ENCODE peak calls at places on chromosomes 2 and 18, in nine cellular contexts. D, W, L, J, E, S, T, F and Q are unnamed samples.

GRCh38 chr2:200179201-200179600 is 127.3 kb upstream of the SPATS2L start:
- DNase-seq in E (no peak), T (no peak), J (no peak), D (no peak), S (no peak), L (no peak), F (no peak), W (no peak), Q (no peak)

GRCh38 chr2:11775384-11775783 is 29.0 kb downstream of the LPIN1 start:
- DNase-seq in S (no peak), D (no peak), E (no peak), J (peak; percentile 78), T (no peak), F (no peak), L (no peak), W (peak; percentile 47), Q (no peak)

GRCh38 chr2:19474128-19474527 is 115.7 kb upstream of the OSR1 start:
- DNase-seq in W (peak; percentile 79), T (no peak), S (no peak), J (peak; percentile 63), D (peak; percentile 24), L (peak; percentile 16), E (no peak), F (no peak), Q (no peak)

GRCh38 chr2:56687169-56687568 is 503.4 kb downstream of the CCDC85A start:
- DNase-seq in E (no peak), W (no peak), J (no peak), F (no peak), D (no peak), L (no peak), T (no peak), S (no peak), Q (no peak)

GRCh38 chr18:8354304-8354703 is 254.9 kb upstream of the RAB12 start:
- DNase-seq in D (no peak), F (no peak), S (no peak), L (no peak), T (no peak), J (no peak), E (no peak), W (no peak), Q (no peak)

GRCh38 chr2:169572189-169572588 is 1.5 kb downstream of the FASTKD1 start:
- DNase-seq in D (no peak), L (no peak), J (no peak), F (no peak), W (no peak), E (no peak), S (no peak), T (no peak), Q (no peak)

GRCh38 chr2:96260404-96261260 is 5.2 kb downstream of the TMEM127 start:
- DNase-seq in E (no peak), D (no peak), W (peak; percentile 29), F (peak; percentile 63), L (peak; percentile 74), S (peak; percentile 32), T (peak; percentile 69), J (peak; percentile 95), Q (peak; percentile 15)

GRCh38 chr2:231297108-231297908 is 98.2 kb upstream of the B3GNT7 start:
- DNase-seq in W (no peak), D (peak; percentile 30), E (peak; percentile 56), J (peak; percentile 74), S (peak; percentile 63), F (peak; percentile 40), T (peak; percentile 72), L (peak; percentile 68), Q (peak; percentile 71)

GRCh38 chr2:108370080-108370479 is 7.7 kb upstream of the SULT1C4 start:
- DNase-seq in S (no peak), W (no peak), F (no peak), L (no peak), D (no peak), E (no peak), T (no peak), J (no peak), Q (no peak)

GRCh38 chr2:56681659-56682396 is 498.0 kb downstream of the CCDC85A start:
- DNase-seq in D (no peak), L (no peak), S (no peak), J (peak; percentile 43), F (no peak), T (no peak), W (no peak), E (no peak), Q (no peak)

GRCh38 chr18:55275042-55275897 is 312.7 kb downstream of the TCF4 start:
- DNase-seq in D (no peak), J (peak; percentile 91), F (no peak), T (no peak), E (no peak), W (no peak), L (no peak), S (no peak), Q (no peak)

DNA sequence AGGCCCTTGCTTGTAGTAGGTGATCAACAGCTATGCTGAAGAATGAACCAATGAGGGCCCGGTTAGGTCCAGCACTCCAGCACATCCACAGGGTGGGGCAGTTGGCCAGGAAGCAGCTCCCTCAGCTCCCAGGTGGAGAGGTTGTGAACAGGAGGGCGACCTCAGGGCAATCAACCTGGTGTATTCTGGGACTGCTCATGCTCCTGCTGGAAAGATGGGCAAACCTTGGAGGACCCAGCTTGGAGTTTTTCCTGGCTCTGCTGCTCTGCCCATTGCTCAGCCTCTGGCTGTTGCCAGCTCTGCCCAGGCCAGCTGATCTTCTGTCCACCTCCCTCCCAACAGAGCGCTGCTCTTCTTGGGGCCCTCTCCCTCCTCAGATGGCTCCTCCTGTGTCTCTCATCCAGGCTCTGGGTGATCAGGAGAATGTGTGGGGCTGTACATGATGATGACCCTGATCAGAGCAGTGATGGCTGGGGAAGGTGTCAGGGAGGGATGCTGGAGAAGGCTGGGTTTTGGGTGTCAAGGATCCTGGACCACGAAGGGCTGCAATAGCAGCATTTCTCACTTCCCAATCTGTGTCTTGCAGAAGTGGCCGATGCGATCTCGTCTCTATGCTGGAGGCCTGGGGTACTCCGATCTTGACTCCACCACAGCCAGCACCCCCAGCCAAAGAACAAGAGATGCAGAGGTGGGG is 3.4 kb downstream of the TCF23 start:
- DNase-seq in F (no peak), D (no peak), E (no peak), S (no peak), W (no peak), L (no peak), T (no peak), J (no peak), Q (no peak)
- H3K9me3 ChIP-seq in F (no peaks in the 10 kb centered on the region), D (no peaks in the 10 kb centered on the region), E (no peaks in the 10 kb centered on the region), S (no peaks in the 10 kb centered on the region), W (no peaks in the 10 kb centered on the region), L (no peaks in the 10 kb centered on the region), T (no peaks in the 10 kb centered on the region), J (no peaks in the 10 kb centered on the region), Q (no peaks in the 10 kb centered on the region)

GRCh38 chr2:218354850-218355443 is 1.7 kb upstream of the CATIP start:
- DNase-seq in S (no peak), F (peak; percentile 79), E (no peak), W (no peak), D (no peak), L (peak; percentile 26), J (no peak), T (peak; percentile 75), Q (no peak)

GRCh38 chr2:218357194-218358177 is 829 bp downstream of the CATIP start:
- DNase-seq in E (no peak), J (no peak), S (no peak), D (no peak), W (no peak), F (no peak), T (no peak), L (no peak), Q (no peak)

GRCh38 chr2:218362606-218363005 is 5.9 kb downstream of the CATIP start:
- DNase-seq in W (no peak), L (no peak), T (peak; percentile 24), J (no peak), S (no peak), E (no peak), D (no peak), F (no peak), Q (no peak)

DNA sequence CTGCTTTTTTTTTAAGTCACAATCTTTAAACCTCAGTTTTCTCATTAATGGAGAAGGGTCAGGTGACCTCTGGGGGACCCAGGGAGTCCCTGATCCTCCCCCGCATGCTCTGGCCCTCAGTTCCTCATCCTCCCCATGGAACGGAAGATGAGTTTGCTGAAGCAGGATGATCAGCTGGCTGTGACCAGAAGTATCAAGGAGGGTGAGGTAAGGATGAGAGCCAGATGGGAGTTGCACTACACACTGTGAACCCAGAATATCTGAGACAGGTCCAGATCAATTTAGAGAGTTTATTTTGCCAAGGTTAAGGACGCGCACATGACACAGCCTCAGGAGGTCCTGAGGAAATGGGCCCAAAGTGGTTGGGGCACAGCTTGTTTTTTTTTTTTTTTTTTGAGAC is 3.8 kb downstream of the CATIP start:
- DNase-seq in W (no peak), J (no peak), L (no peak), S (no peak), F (no peak), E (no peak), T (peak; percentile 79), D (no peak), Q (no peak)
- H3K4me1 ChIP-seq in W (no peaks in the 10 kb centered on the region), J (no peaks in the 10 kb centered on the region), L (peaks cover 8% of the 10 kb centered on the region), S (peaks cover 24% of the 10 kb centered on the region), F (no peaks in the 10 kb centered on the region), E (no peaks in the 10 kb centered on the region), T (peaks cover 31% of the 10 kb centered on the region), D (no peaks in the 10 kb centered on the region), Q (peaks cover 6% of the 10 kb centered on the region)

DNA sequence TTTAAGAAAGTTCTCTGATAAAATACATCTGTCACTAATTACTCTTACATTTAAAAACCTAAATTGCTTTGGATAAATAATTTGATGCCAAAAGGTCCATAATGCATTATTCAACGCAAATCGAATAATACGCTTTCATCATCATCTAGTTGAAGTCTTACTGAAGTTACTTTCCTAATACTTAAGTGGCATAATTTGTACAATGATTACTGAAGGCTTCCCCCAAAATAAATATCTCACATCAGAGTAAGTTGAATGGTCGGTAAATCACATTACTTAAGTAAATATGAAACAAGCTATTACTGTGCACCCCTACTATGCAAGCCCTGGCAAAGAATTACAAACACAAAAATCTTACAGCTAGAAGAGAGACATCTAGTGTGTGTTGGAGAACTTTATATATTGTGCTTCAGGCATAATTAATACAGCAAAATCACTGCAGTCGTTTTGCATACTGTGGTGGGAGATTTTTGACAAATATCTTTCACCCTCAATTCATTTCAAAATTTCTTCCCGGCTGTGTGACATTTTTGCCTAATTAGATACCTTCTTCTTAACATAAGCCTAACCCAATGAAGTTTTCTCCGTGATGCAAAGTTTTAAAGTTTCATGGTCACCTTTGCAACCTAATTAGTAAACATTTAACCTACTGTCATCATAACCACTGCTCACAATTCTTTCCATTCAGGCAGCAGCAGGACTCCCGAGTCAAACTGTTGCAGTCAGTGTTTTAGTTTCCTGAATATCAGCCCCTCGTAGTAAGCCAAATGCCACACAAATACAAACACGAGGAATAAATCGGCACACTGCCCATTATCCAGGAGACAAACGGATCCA is 106.0 kb upstream of the KCTD1 start:
- DNase-seq in L (no peak), E (no peak), D (no peak), S (no peak), J (no peak), F (no peak), W (no peak), T (no peak), Q (no peak)
- H3K27me3 ChIP-seq in L (peaks cover 39% of the 10 kb centered on the region), E (no peaks in the 10 kb centered on the region), D (no peaks in the 10 kb centered on the region), S (peaks cover 6% of the 10 kb centered on the region), J (peaks cover 45% of the 10 kb centered on the region), F (peaks cover 4% of the 10 kb centered on the region), W (peaks cover 14% of the 10 kb centered on the region), T (peaks cover 12% of the 10 kb centered on the region), Q (peaks cover 48% of the 10 kb centered on the region)

GRCh38 chr2:5794012-5794411 is 101.8 kb downstream of the SOX11 start:
- DNase-seq in F (no peak), D (no peak), S (no peak), E (no peak), W (no peak), T (no peak), J (no peak), L (no peak), Q (no peak)

GRCh38 chr2:5788447-5788846 is 96.3 kb downstream of the SOX11 start:
- DNase-seq in D (no peak), T (no peak), E (no peak), L (no peak), J (no peak), F (no peak), W (no peak), S (no peak), Q (no peak)

GRCh38 chr2:5791371-5791770 is 99.2 kb downstream of the SOX11 start:
- DNase-seq in E (no peak), D (no peak), S (no peak), W (no peak), J (no peak), T (no peak), F (no peak), L (no peak), Q (no peak)
- H3K9me3 ChIP-seq in E (peaks cover 3% of the 10 kb centered on the region), D (peaks cover 5% of the 10 kb centered on the region), S (peaks cover 19% of the 10 kb centered on the region), W (no peaks in the 10 kb centered on the region), J (no peaks in the 10 kb centered on the region), T (peaks cover 10% of the 10 kb centered on the region), F (peaks cover 10% of the 10 kb centered on the region), L (peaks cover 6% of the 10 kb centered on the region), Q (no peaks in the 10 kb centered on the region)